ENCODE peak calls at places on chromosomes 7 and 10, in six cellular contexts. N, K, V, X, R and C are unnamed samples.

GRCh38 chr7:139720705-139721231 is 57.0 kb downstream of the HIPK2 start:
- DNase-seq in N (no peak), K (no peak), V (peak; percentile 52), X (peak; percentile 78), R (no peak), C (no peak)

GRCh38 chr10:125661942-125662515 is 20.9 kb downstream of the TEX36 start:
- DNase-seq in N (no peak), K (no peak), V (peak; percentile 55), X (no peak), R (no peak), C (peak; percentile 29)

GRCh38 chr7:46279290-46279689 is 358.2 kb upstream of the IGFBP3 start:
- DNase-seq in N (no peak), K (no peak), V (no peak), X (no peak), R (no peak), C (no peak)

GRCh38 chr7:25662881-25663588 is 434.7 kb upstream of the NPVF start:
- DNase-seq in N (no peak), K (no peak), V (no peak), X (no peak), R (no peak), C (no peak)

GRCh38 chr7:66950763-66951162 is 29.7 kb downstream of the TMEM248 start:
- DNase-seq in N (no peak), K (no peak), V (peak; percentile 15), X (peak; percentile 77), R (no peak), C (no peak)

GRCh38 chr7:107387077-107387476 is 82.8 kb upstream of the GPR22 start:
- DNase-seq in N (no peak), K (no peak), V (peak; percentile 39), X (peak; percentile 83), R (no peak), C (peak; percentile 81)

GRCh38 chr10:3100856-3101640 is 33.7 kb downstream of the PFKP start:
- DNase-seq in N (no peak), K (no peak), V (no peak), X (no peak), R (no peak), C (no peak)

GRCh38 chr10:119191881-119192280 is 13.3 kb upstream of the PRDX3 start:
- DNase-seq in N (no peak), K (peak; percentile 93), V (no peak), X (no peak), R (no peak), C (peak; percentile 46)

GRCh38 chr10:3500408-3500856 is 284.6 kb downstream of the KLF6 start:
- DNase-seq in N (peak; percentile 89), K (peak; percentile 99), V (peak; percentile 90), X (peak; percentile 81), R (no peak), C (peak; percentile 94)

GRCh38 chr7:139730746-139731612 is 46.8 kb downstream of the HIPK2 start:
- DNase-seq in N (no peak), K (no peak), V (peak; percentile 72), X (peak; percentile 53), R (no peak), C (no peak)

GRCh38 chr10:132326925-132327324 is 5.1 kb upstream of the LRRC27 start:
- DNase-seq in N (no peak), K (no peak), V (no peak), X (no peak), R (no peak), C (no peak)

GRCh38 chr10:91856637-91857036 is 52.6 kb downstream of the FGFBP3 start:
- DNase-seq in N (no peak), K (no peak), V (no peak), X (peak; percentile 14), R (no peak), C (peak; percentile 38)

GRCh38 chr10:12241810-12242529 is 46.0 kb downstream of the CDC123 start:
- DNase-seq in N (no peak), K (no peak), V (peak; percentile 53), X (no peak), R (no peak), C (no peak)

GRCh38 chr7:158261362-158262235 is 326.0 kb downstream of the PTPRN2 start:
- DNase-seq in N (no peak), K (no peak), V (no peak), X (no peak), R (no peak), C (no peak)

GRCh38 chr10:101284171-101285092 is 55.2 kb upstream of the LBX1 start:
- DNase-seq in N (no peak), K (no peak), V (no peak), X (no peak), R (no peak), C (no peak)

GRCh38 chr10:103592186-103593021 is 98.9 kb downstream of the NEURL1 start:
- DNase-seq in N (peak; percentile 51), K (peak; percentile 43), V (peak; percentile 38), X (peak; percentile 34), R (peak; percentile 46), C (peak; percentile 66)

GRCh38 chr7:38929460-38930171 is 20.6 kb upstream of the VPS41 start:
- DNase-seq in N (no peak), K (no peak), V (no peak), X (no peak), R (no peak), C (no peak)

GRCh38 chr10:4034907-4035581 is 250.0 kb upstream of the KLF6 start:
- DNase-seq in N (no peak), K (no peak), V (peak; percentile 41), X (peak; percentile 58), R (no peak), C (no peak)

GRCh38 chr10:31075434-31075833 is 43.8 kb upstream of the ZNF438 start:
- DNase-seq in N (no peak), K (peak; percentile 64), V (peak; percentile 96), X (peak; percentile 70), R (no peak), C (no peak)

GRCh38 chr10:128025951-128026350 is 100.3 kb downstream of the MKI67 start:
- DNase-seq in N (no peak), K (no peak), V (no peak), X (no peak), R (no peak), C (no peak)
- H3K23ac ChIP-seq in N (no peak overlapping the region), K (no peak overlapping the region), V (no peak overlapping the region), X (no peak overlapping the region), R (no peak overlapping the region), C (no peak overlapping the region)

GRCh38 chr10:102398172-102399020 is 2.9 kb downstream of the NFKB2 start:
- DNase-seq in N (no peak), K (no peak), V (no peak), X (no peak), R (no peak), C (no peak)

GRCh38 chr10:102396751-102397151 is 1.2 kb downstream of the NFKB2 start:
- DNase-seq in N (no peak), K (no peak), V (no peak), X (no peak), R (no peak), C (no peak)

GRCh38 chr10:102395677-102396197 is at the start of gene NFKB2:
- DNase-seq in N (no peak), K (no peak), V (no peak), X (no peak), R (no peak), C (no peak)

GRCh38 chr10:102396251-102396650 is 746 bp downstream of the NFKB2 start:
- DNase-seq in N (no peak), K (no peak), V (no peak), X (no peak), R (no peak), C (no peak)

DNA sequence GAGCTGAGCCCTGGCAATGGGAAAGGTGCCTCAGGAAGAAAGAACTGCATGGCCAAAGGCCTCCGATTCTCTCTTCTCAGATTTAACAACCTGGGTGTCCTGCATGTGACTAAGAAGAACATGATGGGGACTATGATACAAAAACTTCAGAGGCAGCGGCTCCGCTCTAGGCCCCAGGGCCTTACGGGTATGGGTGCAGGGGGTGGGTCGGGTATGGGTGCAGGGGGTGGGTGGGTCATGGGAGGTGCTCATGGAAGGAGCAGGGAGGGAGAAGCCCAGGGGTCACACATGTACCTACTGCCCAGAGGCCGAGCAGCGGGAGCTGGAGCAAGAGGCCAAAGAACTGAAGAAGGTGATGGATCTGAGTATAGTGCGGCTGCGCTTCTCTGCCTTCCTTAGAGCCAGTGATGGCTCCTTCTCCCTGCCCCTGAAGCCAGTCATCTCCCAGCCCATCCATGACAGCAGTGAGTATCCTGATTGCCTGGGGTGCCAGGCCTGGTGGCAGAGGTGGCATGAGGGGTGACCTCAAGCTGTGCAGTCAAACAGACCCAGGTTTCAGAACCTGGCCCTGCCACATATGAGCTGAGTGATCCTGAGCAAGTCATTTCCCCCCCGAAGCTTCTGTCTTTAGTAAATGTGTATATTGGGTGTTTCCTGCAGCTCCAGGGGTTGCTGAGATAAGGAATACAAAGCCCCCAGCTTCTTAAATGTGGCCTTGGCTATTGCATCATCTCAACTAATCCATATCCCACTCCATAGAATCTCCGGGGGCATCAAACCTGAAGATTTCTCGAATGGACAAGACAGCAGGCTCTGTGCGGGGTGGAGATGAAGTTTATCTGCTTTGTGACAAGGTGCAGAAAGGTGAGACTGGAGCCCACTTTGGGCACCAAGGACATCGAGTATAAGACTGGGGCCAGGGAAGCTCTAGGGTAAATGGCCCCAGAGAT is 2.0 kb downstream of the NFKB2 start:
- DNase-seq in N (no peak), K (no peak), V (no peak), X (no peak), R (no peak), C (no peak)
- H3K4me3 ChIP-seq in N (peak overlapping the region; percentile 54), K (peak overlapping the region; percentile 16), V (no peak overlapping the region), X (no peak overlapping the region), R (no peak overlapping the region), C (no peak overlapping the region)

DNA sequence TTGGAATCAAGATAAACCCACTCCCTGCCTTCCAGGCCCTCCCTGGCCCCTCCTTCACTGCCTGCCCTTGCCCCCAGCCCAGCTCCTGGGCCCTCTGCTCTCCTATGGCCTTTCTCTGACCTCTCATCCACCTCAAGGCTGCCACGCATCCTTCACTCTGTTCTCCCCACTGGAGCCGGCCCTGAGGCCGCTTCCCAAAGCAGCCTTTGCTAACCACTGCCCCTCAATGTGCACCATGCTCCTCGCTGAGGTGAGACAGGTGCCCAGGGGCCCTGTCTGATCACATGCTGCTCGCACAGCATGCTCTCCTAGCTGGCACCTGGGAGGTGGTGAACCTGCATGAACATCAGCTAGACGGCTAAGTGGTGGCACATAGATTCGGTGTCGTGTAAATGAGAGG is 138.5 kb upstream of the RET start:
- DNase-seq in N (no peak), K (no peak), V (no peak), X (no peak), R (no peak), C (no peak)
- H3K23ac ChIP-seq in N (no peak overlapping the region), K (no peak overlapping the region), V (no peak overlapping the region), X (no peak overlapping the region), R (no peak overlapping the region), C (no peak overlapping the region)

GRCh38 chr7:134799387-134799786 is 20.0 kb downstream of the CALD1 start:
- DNase-seq in N (no peak), K (no peak), V (no peak), X (no peak), R (no peak), C (no peak)
- H3K4me3 ChIP-seq in N (no peak overlapping the region), K (no peak overlapping the region), V (no peak overlapping the region), X (no peak overlapping the region), R (no peak overlapping the region), C (no peak overlapping the region)

GRCh38 chr7:105675873-105676484 is 94.7 kb upstream of the EFCAB10 start:
- DNase-seq in N (no peak), K (no peak), V (no peak), X (no peak), R (no peak), C (no peak)
- H3K23ac ChIP-seq in N (no peak overlapping the region), K (no peak overlapping the region), V (no peak overlapping the region), X (no peak overlapping the region), R (no peak overlapping the region), C (no peak overlapping the region)

GRCh38 chr10:27998178-27998953 is 513 bp downstream of the ODAD2 start:
- DNase-seq in N (peak; percentile 46), K (no peak), V (peak; percentile 26), X (peak; percentile 37), R (no peak), C (peak; percentile 67)
- H3K4me3 ChIP-seq in N (peak overlapping the region; percentile 61), K (peak overlapping the region; percentile 78), V (peak overlapping the region; percentile 83), X (peak overlapping the region; percentile 77), R (peak overlapping the region; percentile 76), C (peak overlapping the region; percentile 77)

GRCh38 chr7:51472873-51473272 is 156.3 kb upstream of the COBL start:
- DNase-seq in N (no peak), K (no peak), V (no peak), X (no peak), R (no peak), C (no peak)
- H3K23ac ChIP-seq in N (no peak overlapping the region), K (no peak overlapping the region), V (no peak overlapping the region), X (no peak overlapping the region), R (no peak overlapping the region), C (no peak overlapping the region)